ENCODE peak calls at places on chromosomes 2 and 18, in five cellular contexts. One of them, this sample, is unnamed.

GRCh38 chr2:84942964-84943421 is 28.0 kb upstream of the KCMF1 start:
- DNase-seq in A549: no peak
- DNase-seq in HCT116: no peak
- DNase-seq in Panc1: no peak
- DNase-seq in HepG2: no peak
- DNase-seq in this sample: no peak

GRCh38 chr2:193868833-193869232 is 1674.1 kb upstream of the TMEFF2 start:
- DNase-seq in A549: no peak
- DNase-seq in HCT116: no peak
- DNase-seq in Panc1: no peak
- DNase-seq in HepG2: no peak
- DNase-seq in this sample: no peak

GRCh38 chr2:53820711-53821110 is 33.9 kb downstream of the ERLEC1 start:
- DNase-seq in A549: no peak
- DNase-seq in HCT116: no peak
- DNase-seq in Panc1: no peak
- DNase-seq in HepG2: no peak
- DNase-seq in this sample: no peak

GRCh38 chr2:132654968-132655367 is 15.0 kb downstream of the LYPD1 start:
- DNase-seq in A549: no peak
- DNase-seq in HCT116: no peak
- DNase-seq in Panc1: no peak
- DNase-seq in HepG2: no peak
- DNase-seq in this sample: no peak

GRCh38 chr2:10287766-10288165 is 14.9 kb upstream of the HPCAL1 start:
- DNase-seq in A549: no peak
- DNase-seq in HCT116: no peak
- DNase-seq in Panc1: no peak
- DNase-seq in HepG2: no peak
- DNase-seq in this sample: no peak

GRCh38 chr2:86066915-86067314 is 38.8 kb downstream of the POLR1A start:
- DNase-seq in A549: no peak
- DNase-seq in HCT116: no peak
- DNase-seq in Panc1: no peak
- DNase-seq in HepG2: no peak
- DNase-seq in this sample: no peak

GRCh38 chr2:96100893-96101304 is 15.5 kb downstream of the ADRA2B start:
- DNase-seq in A549: no peak
- DNase-seq in HCT116: no peak
- DNase-seq in Panc1: no peak
- DNase-seq in HepG2: no peak
- DNase-seq in this sample: no peak

GRCh38 chr18:3481696-3482210 is 31.8 kb downstream of the TGIF1 start:
- DNase-seq in A549: no peak
- DNase-seq in HCT116: peak
- DNase-seq in Panc1: no peak
- DNase-seq in HepG2: peak
- DNase-seq in this sample: peak

GRCh38 chr2:96810783-96811192 is 5.3 kb upstream of the CNNM3 start:
- DNase-seq in A549: no peak
- DNase-seq in HCT116: no peak
- DNase-seq in Panc1: no peak
- DNase-seq in HepG2: peak
- DNase-seq in this sample: no peak

GRCh38 chr2:14720739-14721138 is 88.2 kb downstream of the LRATD1 start:
- DNase-seq in A549: no peak
- DNase-seq in HCT116: no peak
- DNase-seq in Panc1: no peak
- DNase-seq in HepG2: no peak
- DNase-seq in this sample: no peak

GRCh38 chr2:177244244-177244771 is 20.2 kb downstream of the NFE2L2 start:
- DNase-seq in A549: no peak
- DNase-seq in HCT116: no peak
- DNase-seq in Panc1: no peak
- DNase-seq in HepG2: no peak
- DNase-seq in this sample: no peak

GRCh38 chr2:229798446-229799147 is 84.2 kb upstream of the DNER start:
- DNase-seq in A549: no peak
- DNase-seq in HCT116: no peak
- DNase-seq in Panc1: no peak
- DNase-seq in HepG2: no peak
- DNase-seq in this sample: no peak

GRCh38 chr2:106332054-106332453 is 136.2 kb downstream of the RGPD3 start:
- DNase-seq in A549: no peak
- DNase-seq in HCT116: no peak
- DNase-seq in Panc1: no peak
- DNase-seq in HepG2: peak
- DNase-seq in this sample: no peak

GRCh38 chr2:164873096-164873670 is 31.6 kb upstream of the COBLL1 start:
- DNase-seq in A549: no peak
- DNase-seq in HCT116: no peak
- DNase-seq in Panc1: no peak
- DNase-seq in HepG2: no peak
- DNase-seq in this sample: no peak

GRCh38 chr2:233352141-233352842 is 2.0 kb upstream of the DGKD start:
- DNase-seq in A549: no peak
- DNase-seq in HCT116: no peak
- DNase-seq in Panc1: no peak
- DNase-seq in HepG2: no peak
- DNase-seq in this sample: no peak

GRCh38 chr2:180463608-180464007 is 456.5 kb upstream of the CWC22 start:
- DNase-seq in A549: no peak
- DNase-seq in HCT116: no peak
- DNase-seq in Panc1: no peak
- DNase-seq in HepG2: no peak
- DNase-seq in this sample: no peak

GRCh38 chr2:238433300-238433915 is 6.7 kb downstream of the ASB1 start:
- DNase-seq in A549: peak
- DNase-seq in HCT116: no peak
- DNase-seq in Panc1: no peak
- DNase-seq in HepG2: no peak
- DNase-seq in this sample: no peak

GRCh38 chr2:47631840-47632398 is 151.0 kb upstream of the MSH6 start:
- DNase-seq in A549: peak
- DNase-seq in HCT116: peak
- DNase-seq in Panc1: no peak
- DNase-seq in HepG2: no peak
- DNase-seq in this sample: no peak

GRCh38 chr2:29443627-29444026 is 328.4 kb downstream of the CLIP4 start:
- DNase-seq in A549: no peak
- DNase-seq in HCT116: no peak
- DNase-seq in Panc1: no peak
- DNase-seq in HepG2: no peak
- DNase-seq in this sample: no peak

GRCh38 chr2:68031546-68032160 is 31.2 kb downstream of the C1D start:
- DNase-seq in A549: peak
- DNase-seq in HCT116: peak
- DNase-seq in Panc1: peak
- DNase-seq in HepG2: peak
- DNase-seq in this sample: peak

GRCh38 chr2:113894156-113894743 is 4.4 kb downstream of the ACTR3 start:
- DNase-seq in A549: peak
- DNase-seq in HCT116: peak
- DNase-seq in Panc1: no peak
- DNase-seq in HepG2: peak
- DNase-seq in this sample: peak

GRCh38 chr2:99524056-99524455 is 34.2 kb upstream of the REV1 start:
- DNase-seq in A549: no peak
- DNase-seq in HCT116: no peak
- DNase-seq in Panc1: no peak
- DNase-seq in HepG2: no peak
- DNase-seq in this sample: no peak

GRCh38 chr18:21897811-21898210 is 157.2 kb downstream of the MIB1 start:
- DNase-seq in A549: peak
- DNase-seq in HCT116: peak
- DNase-seq in Panc1: peak
- DNase-seq in HepG2: peak
- DNase-seq in this sample: peak

GRCh38 chr2:149221898-149222297 is 108.5 kb upstream of the LYPD6 start:
- DNase-seq in A549: no peak
- DNase-seq in HCT116: no peak
- DNase-seq in Panc1: no peak
- DNase-seq in HepG2: no peak
- DNase-seq in this sample: peak

GRCh38 chr2:143229952-143230351 is 100.7 kb downstream of the ARHGAP15 start:
- DNase-seq in A549: no peak
- DNase-seq in HCT116: no peak
- DNase-seq in Panc1: no peak
- DNase-seq in HepG2: no peak
- DNase-seq in this sample: peak

GRCh38 chr2:237497009-237497819 is 10.2 kb downstream of the MLPH start:
- DNase-seq in A549: no peak
- DNase-seq in HCT116: no peak
- DNase-seq in Panc1: no peak
- DNase-seq in HepG2: no peak
- DNase-seq in this sample: peak

GRCh38 chr18:45197526-45197970 is 417.7 kb upstream of the SLC14A2 start:
- DNase-seq in A549: peak
- DNase-seq in HCT116: no peak
- DNase-seq in Panc1: no peak
- DNase-seq in HepG2: no peak
- DNase-seq in this sample: peak

GRCh38 chr2:96819101-96819875 is 3.2 kb downstream of the CNNM3 start:
- DNase-seq in A549: peak
- DNase-seq in HCT116: no peak
- DNase-seq in Panc1: no peak
- DNase-seq in HepG2: peak
- DNase-seq in this sample: no peak

GRCh38 chr2:147346142-147346541 is 498.7 kb upstream of the ACVR2A start:
- DNase-seq in A549: no peak
- DNase-seq in HCT116: no peak
- DNase-seq in Panc1: no peak
- DNase-seq in HepG2: no peak
- DNase-seq in this sample: no peak

GRCh38 chr18:32674491-32674890 is 98.3 kb downstream of the KLHL14 start:
- DNase-seq in A549: peak
- DNase-seq in HCT116: no peak
- DNase-seq in Panc1: no peak
- DNase-seq in HepG2: peak
- DNase-seq in this sample: peak
- TF ChIP-seq CTCF in A549: no peak
- TF ChIP-seq CTCF in HCT116: no peak
- TF ChIP-seq CTCF in Panc1: peak
- TF ChIP-seq CTCF in HepG2: peak
- TF ChIP-seq CTCF in this sample: peak

DNA sequence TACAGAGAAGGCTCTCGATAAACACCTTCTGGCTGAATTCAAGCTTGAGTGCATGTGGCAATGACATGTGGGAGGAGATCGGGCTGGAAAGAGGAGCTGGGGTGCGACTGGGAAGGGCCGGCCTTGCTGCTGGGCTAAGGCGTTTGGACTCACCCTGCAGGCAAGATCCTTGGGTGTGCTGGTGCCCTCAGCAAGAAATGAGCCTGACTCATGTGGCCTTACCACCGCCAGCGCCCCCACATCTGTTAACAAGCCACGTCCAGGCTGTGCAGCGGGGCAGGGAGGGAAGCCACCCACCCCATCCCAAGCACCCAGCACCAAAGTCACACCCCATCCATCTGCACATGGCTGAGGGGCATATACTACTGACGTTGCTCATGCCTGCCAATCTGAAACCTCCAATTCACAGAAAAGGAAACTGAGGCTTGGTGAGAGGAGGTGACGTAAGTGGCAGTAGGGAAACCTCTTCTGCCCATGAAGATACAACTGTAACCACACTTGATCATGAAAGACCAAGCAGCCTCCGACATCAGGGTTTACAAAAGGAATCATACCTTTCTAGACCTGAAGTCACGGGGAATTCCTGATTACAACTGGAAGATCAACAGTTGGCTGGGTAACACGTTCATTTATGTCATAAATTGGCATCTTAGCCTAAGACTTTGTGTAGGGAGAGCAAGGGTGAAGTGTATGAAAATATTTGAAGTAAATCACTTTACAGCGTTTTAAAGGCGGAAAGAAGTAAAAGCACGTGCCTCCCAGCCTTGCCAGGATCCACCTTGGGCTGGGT is 1.1 kb downstream of the HS1BP3 start:
- DNase-seq in A549: no peak
- DNase-seq in HCT116: no peak
- DNase-seq in Panc1: no peak
- DNase-seq in HepG2: no peak
- DNase-seq in this sample: no peak
- TF ChIP-seq REST in A549: no peak
- TF ChIP-seq REST in HCT116: no peak
- TF ChIP-seq REST in Panc1: no peak
- TF ChIP-seq REST in HepG2: no peak
- TF ChIP-seq REST in this sample: no peak

DNA sequence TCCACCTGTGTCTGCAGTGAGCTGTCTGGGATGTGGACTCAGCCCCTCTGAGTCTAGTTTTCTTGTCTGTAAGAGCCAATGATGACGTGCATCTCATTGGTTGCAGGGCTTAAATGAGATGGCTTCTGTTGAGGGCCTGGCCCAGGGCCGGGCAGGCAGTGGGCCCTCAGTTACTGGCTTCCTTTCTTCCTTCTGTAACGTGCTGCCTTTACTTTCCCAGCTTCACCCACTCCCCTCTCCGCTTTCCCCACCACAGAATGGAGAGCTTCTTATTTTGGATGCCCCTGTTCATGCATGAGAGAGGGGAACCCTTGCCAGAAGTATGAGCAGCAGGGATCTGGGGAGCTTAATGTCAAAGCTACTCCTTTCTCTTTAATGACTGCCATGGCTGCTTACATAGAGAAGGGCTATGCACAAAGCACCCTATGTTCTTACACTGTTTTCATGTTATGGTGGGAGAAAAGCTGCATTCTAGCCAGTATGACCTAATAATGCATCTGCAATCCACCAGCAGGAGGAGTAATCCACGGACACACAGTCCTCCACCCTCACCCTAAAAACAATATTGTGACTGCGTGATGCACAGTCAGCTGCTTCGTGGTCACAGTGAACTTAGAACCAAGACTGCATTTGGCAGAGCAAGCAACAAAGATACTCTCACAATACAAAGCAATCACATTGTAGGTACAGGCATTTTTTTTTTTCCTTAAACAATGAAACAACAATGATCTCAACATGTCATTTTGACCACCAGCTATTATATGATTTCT is 37.2 kb downstream of the CREG2 start:
- DNase-seq in A549: peak
- DNase-seq in HCT116: no peak
- DNase-seq in Panc1: no peak
- DNase-seq in HepG2: peak
- DNase-seq in this sample: no peak
- TF ChIP-seq CTCF in A549: peak
- TF ChIP-seq CTCF in HCT116: peak
- TF ChIP-seq CTCF in Panc1: no peak
- TF ChIP-seq CTCF in HepG2: peak
- TF ChIP-seq CTCF in this sample: peak

GRCh38 chr2:45207105-45207504 is 197.9 kb upstream of the SIX2 start:
- DNase-seq in A549: no peak
- DNase-seq in HCT116: no peak
- DNase-seq in Panc1: no peak
- DNase-seq in HepG2: no peak
- DNase-seq in this sample: no peak
- TF ChIP-seq REST in A549: no peak
- TF ChIP-seq REST in HCT116: no peak
- TF ChIP-seq REST in Panc1: no peak
- TF ChIP-seq REST in HepG2: no peak
- TF ChIP-seq REST in this sample: no peak